ENCODE peak calls at places on chromosome 5, in five cellular contexts. X, F, T, Z and N are unnamed samples.

GRCh38 chr5:127492854-127493738 is 24.3 kb upstream of the PRRC1 start:
- DNase-seq in X (no peak), F (no peak), T (no peak), Z (peak; percentile 30), N (no peak)

GRCh38 chr5:68754536-68754935 is 339.3 kb upstream of the SLC30A5 start:
- DNase-seq in X (no peak), F (no peak), T (no peak), Z (no peak), N (no peak)

GRCh38 chr5:58182287-58182841 is 277.5 kb downstream of the PLK2 start:
- DNase-seq in X (no peak), F (no peak), T (no peak), Z (no peak), N (no peak)

GRCh38 chr5:72470817-72471216 is 36.4 kb downstream of the ZNF366 start:
- DNase-seq in X (no peak), F (no peak), T (no peak), Z (no peak), N (no peak)

GRCh38 chr5:78610163-78610583 is 38.4 kb downstream of the LHFPL2 start:
- DNase-seq in X (no peak), F (no peak), T (no peak), Z (no peak), N (peak; percentile 34)

GRCh38 chr5:126348855-126349635 is 74.2 kb upstream of the GRAMD2B start:
- DNase-seq in X (no peak), F (no peak), T (no peak), Z (no peak), N (no peak)

GRCh38 chr5:157855404-157855994 is 3.4 kb downstream of the CLINT1 start:
- DNase-seq in X (no peak), F (peak; percentile 60), T (peak; percentile 49), Z (peak; percentile 59), N (peak; percentile 63)

GRCh38 chr5:54049963-54050362 is 260.4 kb downstream of the ARL15 start:
- DNase-seq in X (no peak), F (no peak), T (no peak), Z (no peak), N (no peak)

GRCh38 chr5:15391648-15392392 is 108.2 kb upstream of the FBXL7 start:
- DNase-seq in X (no peak), F (no peak), T (no peak), Z (no peak), N (no peak)

GRCh38 chr5:90558344-90559192 is at the start of gene ADGRV1:
- DNase-seq in X (no peak), F (peak; percentile 77), T (peak; percentile 58), Z (peak; percentile 9), N (peak; percentile 89)
- H3K4me3 ChIP-seq in X (peak within 1 kb of the TSS; percentile 40), F (peak within 1 kb of the TSS; percentile 55), T (peak within 1 kb of the TSS; percentile 22), Z (peak within 1 kb of the TSS; percentile 19), N (peak within 1 kb of the TSS; percentile 41)

GRCh38 chr5:139671096-139671841 is 23.1 kb downstream of the CXXC5 start:
- DNase-seq in X (no peak), F (no peak), T (no peak), Z (no peak), N (no peak)
- TF ChIP-seq EP300 in X (no peak), F (no peak), T (no peak), Z (no peak), N (no peak)

DNA sequence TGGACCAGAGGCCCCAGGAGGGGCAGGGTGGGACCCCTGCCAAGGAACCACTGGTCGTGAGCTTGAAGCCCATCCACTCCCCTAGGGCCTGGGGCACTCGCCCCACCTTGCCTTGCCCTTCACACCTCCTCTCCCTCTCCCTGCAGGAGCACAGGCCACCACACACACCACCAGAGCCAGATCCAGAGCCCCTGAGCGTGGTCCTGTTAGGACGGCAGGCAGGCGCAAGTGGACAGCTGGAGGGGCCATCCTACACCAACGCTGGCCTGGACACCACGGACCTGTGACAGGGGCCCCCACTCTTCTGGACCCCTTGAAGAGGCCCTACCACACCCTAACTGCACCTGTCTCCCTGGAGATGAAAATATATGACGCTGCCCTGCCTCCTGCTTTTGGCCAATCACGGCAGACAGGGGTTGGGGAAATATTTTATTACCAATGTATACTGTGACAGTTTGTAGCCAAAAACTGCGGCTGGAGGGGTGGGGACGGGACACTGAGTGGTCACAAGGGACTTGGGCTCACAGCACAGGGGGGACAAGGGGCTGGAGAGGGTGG is 14.5 kb downstream of the GPRIN1 start:
- DNase-seq in X (no peak), F (no peak), T (no peak), Z (no peak), N (no peak)
- H3K36me3 ChIP-seq in X (no peaks in the 10 kb centered on the region), F (no peaks in the 10 kb centered on the region), T (no peaks in the 10 kb centered on the region), Z (no peaks in the 10 kb centered on the region), N (no peaks in the 10 kb centered on the region)

DNA sequence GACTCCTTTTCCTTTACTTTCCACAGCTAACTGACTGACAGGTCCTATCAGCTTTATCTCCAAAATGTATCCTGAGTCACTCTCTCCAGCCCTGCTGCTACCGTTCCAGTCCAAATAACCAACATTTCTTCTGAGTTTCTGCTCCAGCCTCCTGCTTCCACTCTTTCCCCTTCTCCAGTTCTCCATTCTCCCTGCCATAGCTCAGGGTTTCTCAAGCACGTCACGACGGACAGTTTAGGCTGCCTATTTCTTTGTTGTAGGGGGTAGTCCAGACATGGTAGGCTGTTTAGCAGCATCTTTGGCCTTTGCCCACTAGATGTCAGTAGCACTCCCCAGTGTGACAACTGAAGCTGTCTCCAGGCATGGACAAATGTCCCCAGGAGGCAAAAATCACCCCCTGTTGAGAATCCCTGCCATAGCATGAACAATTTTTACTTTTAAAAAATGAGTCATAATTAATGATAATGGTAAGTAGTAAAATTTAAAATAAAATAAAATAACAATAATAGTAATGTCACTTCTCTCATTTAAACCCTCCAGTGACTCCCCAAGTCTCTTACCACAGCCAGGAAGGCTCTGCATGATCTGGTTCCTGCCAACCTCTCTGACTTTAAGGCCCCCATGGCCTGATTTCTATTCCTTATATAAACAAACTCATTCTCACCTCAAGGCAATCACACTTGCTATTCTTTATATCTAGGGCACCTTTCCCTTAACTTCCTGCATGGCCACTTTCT is 105.4 kb upstream of the FER start:
- DNase-seq in X (no peak), F (peak; percentile 38), T (no peak), Z (peak; percentile 53), N (peak; percentile 58)
- H3K4me3 ChIP-seq in X (no peak overlapping the region), F (no peak overlapping the region), T (no peak overlapping the region), Z (no peak overlapping the region), N (no peak overlapping the region)

GRCh38 chr5:34688015-34688800 is 32.1 kb downstream of the RAI14 start:
- DNase-seq in X (no peak), F (no peak), T (no peak), Z (no peak), N (no peak)

GRCh38 chr5:34684980-34685352 is 28.8 kb downstream of the RAI14 start:
- DNase-seq in X (no peak), F (no peak), T (no peak), Z (no peak), N (no peak)

GRCh38 chr5:34687269-34688011 is 31.3 kb downstream of the RAI14 start:
- DNase-seq in X (no peak), F (no peak), T (no peak), Z (no peak), N (no peak)

GRCh38 chr5:34685485-34686197 is 29.5 kb downstream of the RAI14 start:
- DNase-seq in X (no peak), F (no peak), T (no peak), Z (peak; percentile 47), N (no peak)

DNA sequence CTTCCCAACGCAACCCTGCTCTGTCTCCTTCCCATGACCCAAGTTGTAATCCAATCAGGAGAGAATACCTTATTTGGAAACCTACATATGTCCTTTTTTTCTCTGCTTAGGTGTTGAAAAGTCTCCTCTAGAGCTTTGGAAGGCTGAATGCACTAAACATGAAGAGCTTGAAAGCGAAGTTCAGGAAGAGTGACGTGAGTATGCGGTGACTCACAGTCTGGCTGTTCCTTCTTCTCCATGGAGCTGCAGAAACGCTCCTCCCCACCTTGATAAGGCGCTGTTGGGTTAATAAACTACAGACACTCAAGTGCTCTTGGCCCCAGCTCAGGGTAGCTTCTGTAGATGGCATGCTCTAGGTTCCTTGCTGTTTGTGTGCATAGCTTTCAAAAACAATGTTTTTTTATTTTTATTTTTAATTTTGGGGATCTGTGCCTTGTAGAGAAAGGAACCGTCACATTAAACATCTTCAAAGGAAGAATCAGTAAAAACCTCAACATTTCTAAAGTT is 30.7 kb downstream of the RAI14 start:
- DNase-seq in X (no peak), F (peak; percentile 86), T (peak; percentile 69), Z (peak; percentile 86), N (peak; percentile 84)
- TF ChIP-seq EP300 in X (no peak), F (no peak), T (no peak), Z (no peak), N (no peak)

DNA sequence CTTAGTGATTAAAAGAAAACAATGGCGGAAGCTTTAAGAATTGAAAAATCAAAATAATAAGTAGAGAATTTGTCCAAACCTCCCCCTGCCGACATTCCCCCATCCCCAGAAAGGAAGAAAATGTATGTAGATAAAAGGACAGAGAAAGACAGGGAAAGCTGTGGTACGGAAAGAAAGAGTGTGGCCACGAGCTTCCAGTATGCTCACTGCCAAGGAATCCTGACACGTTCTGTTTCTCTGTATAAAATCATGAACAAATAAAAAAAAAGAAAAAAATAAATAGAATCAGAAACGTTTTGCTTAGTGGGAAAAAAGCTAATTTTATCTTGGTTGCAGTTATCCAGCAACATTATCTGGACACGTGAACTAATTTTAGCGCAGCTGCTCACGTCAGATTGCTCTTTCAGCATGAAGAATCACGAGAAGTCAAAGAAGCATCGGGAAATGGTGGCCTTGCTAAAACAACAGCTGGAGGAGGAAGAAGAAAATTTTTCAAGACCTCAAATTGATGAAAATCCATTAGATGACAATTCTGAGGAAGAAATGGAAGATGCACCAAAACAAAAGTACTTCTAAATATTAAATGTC is 15.2 kb downstream of the DNAJC21 start:
- DNase-seq in X (no peak), F (no peak), T (no peak), Z (no peak), N (no peak)
- H3K36me3 ChIP-seq in X (peaks cover 95% of the 10 kb centered on the region), F (peaks cover 100% of the 10 kb centered on the region), T (no peaks in the 10 kb centered on the region), Z (peaks cover 13% of the 10 kb centered on the region), N (peaks cover 64% of the 10 kb centered on the region)

DNA sequence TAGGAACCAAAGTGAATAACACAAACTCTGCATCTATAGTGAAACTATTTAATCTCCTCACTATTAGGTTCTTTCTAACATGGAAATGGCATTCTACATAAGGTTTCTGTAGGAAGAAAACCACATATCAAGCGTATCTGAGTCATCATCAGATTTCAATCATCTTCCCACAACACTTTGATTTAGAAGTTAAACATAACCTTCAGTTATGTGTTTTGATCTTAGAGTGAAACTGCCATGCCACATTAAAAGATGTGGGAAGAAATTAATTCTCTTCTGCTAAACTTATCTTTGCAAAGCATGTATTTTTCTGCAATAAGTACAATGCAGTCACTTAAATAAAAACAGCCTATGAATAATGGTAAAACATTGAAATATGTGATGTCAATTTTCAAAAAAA is 55.0 kb downstream of the MEF2C start:
- DNase-seq in X (no peak), F (no peak), T (no peak), Z (no peak), N (no peak)
- H3K4me3 ChIP-seq in X (no peak overlapping the region), F (no peak overlapping the region), T (no peak overlapping the region), Z (no peak overlapping the region), N (no peak overlapping the region)

DNA sequence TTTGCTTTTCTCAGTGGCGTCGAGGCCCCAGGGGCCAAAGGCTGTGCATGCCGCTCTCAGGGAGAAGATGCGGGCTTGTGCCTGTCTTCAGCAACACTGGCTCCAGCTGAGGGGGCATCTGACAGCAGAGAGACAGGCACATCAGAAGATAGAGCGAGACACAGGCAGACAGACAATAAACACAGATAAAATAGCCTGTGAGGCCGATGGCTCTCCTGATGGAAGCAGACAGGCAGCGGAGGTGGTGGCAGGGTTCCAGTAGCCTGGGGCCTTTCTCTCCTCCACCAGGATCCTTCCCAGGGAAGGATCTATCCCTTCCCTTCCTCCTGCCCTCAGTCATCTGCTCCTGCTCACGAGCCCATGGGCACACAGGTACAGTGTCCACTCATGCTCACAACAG is 16.6 kb upstream of the UNC5A start:
- DNase-seq in X (no peak), F (no peak), T (no peak), Z (no peak), N (no peak)
- TF ChIP-seq EP300 in X (no peak), F (no peak), T (no peak), Z (no peak), N (no peak)